ENCODE peak calls at places on chromosomes 2 and 18, in five cellular contexts. K is MCF 10A, T is bronchial epithelial cell, X is WERI-Rb-1, Q is uterus. P is an unnamed sample.

GRCh38 chr2:120758181-120759048 is 22.7 kb downstream of the GLI2 start:
- DNase-seq in X (no peak), K (no peak), T (no peak), Q (peak; percentile 89), P (peak; percentile 76)

GRCh38 chr2:211514049-211514448 is 957.6 kb downstream of the CPS1 start:
- DNase-seq in Q (no peak), T (no peak), X (no peak), K (no peak), P (no peak)

GRCh38 chr2:121043827-121044222 is 241.2 kb downstream of the TFCP2L1 start:
- DNase-seq in X (no peak), T (no peak), K (no peak), Q (no peak), P (no peak)

GRCh38 chr18:30280861-30281470 is 761.6 kb downstream of the DSC3 start:
- DNase-seq in X (peak; percentile 22), K (peak; percentile 71), T (peak; percentile 73), Q (no peak), P (peak; percentile 27)

GRCh38 chr2:240786871-240787311 is 33.1 kb downstream of the KIF1A start:
- DNase-seq in X (no peak), K (no peak), T (no peak), Q (no peak), P (peak; percentile 0)

GRCh38 chr18:56889621-56890020 is 238.5 kb downstream of the WDR7 start:
- DNase-seq in T (no peak), X (no peak), K (no peak), Q (no peak), P (no peak)

GRCh38 chr2:53725662-53726061 is 41.9 kb upstream of the CHAC2 start:
- DNase-seq in X (no peak), K (no peak), Q (no peak), T (no peak), P (no peak)

GRCh38 chr2:10097352-10098148 is 17.3 kb upstream of the CYS1 start:
- DNase-seq in Q (peak; percentile 56), X (peak; percentile 86), K (peak; percentile 73), T (peak; percentile 56), P (peak; percentile 71)

GRCh38 chr2:156192468-156192867 is 140.1 kb downstream of the NR4A2 start:
- DNase-seq in X (no peak), Q (no peak), T (peak; percentile 12), K (peak; percentile 25), P (no peak)

GRCh38 chr18:47577520-47577919 is 326.1 kb upstream of the SKOR2 start:
- DNase-seq in T (no peak), K (no peak), X (no peak), Q (no peak), P (no peak)

DNA sequence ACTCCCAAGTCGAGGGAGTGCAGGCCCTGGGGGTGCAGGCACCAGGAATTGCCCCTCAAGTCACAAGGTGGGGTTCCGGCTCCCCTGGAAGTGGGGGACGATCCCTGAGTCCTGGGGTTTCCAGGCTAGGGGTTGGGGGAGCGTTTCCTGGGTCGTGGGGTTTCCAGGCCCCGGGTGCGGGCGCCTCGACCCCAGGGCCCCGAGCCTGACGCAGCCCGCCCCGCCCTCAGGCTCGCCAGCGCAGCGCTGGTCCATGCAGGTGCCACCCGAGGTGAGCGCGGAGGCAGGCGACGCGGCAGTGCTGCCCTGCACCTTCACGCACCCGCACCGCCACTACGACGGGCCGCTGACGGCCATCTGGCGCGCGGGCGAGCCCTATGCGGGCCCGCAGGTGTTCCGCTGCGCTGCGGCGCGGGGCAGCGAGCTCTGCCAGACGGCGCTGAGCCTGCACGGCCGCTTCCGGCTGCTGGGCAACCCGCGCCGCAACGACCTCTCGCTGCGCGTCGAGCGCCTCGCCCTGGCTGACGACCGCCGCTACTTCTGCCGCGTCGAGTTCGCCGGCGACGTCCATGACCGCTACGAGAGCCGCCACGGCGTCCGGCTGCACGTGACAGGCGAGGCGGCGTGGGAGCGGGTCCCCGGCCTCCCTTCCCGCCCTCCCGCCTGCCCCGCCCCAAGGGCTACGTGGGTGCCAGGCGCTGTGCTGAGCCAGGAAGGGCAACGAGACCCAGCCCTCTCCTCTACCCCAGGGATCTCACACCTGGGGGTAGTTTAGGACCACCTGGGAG is 12.0 kb downstream of the SIGLEC15 start:
- DNase-seq in K (no peak), Q (no peak), X (peak; percentile 79), T (peak; percentile 44), P (peak; percentile 78)
- TF ChIP-seq CTCF in K (no peak), Q (no peak), X (peak; percentile 71), T (peak; percentile 59), P (peak; percentile 6)

GRCh38 chr18:23337599-23338444 is 115.3 kb upstream of the RIOK3 start:
- DNase-seq in X (no peak), Q (no peak), K (no peak), T (peak; percentile 13), P (no peak)
- TF ChIP-seq CTCF in X (no peak), Q (no peak), K (no peak), T (no peak), P (no peak)

GRCh38 chr2:46459694-46460093 is 19.7 kb upstream of the TMEM247 start:
- DNase-seq in T (no peak), Q (no peak), K (no peak), X (no peak), P (no peak)

GRCh38 chr2:46460991-46461715 is 18.2 kb upstream of the TMEM247 start:
- DNase-seq in T (peak; percentile 40), Q (peak; percentile 76), K (peak; percentile 68), X (peak; percentile 74), P (peak; percentile 89)

GRCh38 chr2:46462936-46463335 is 16.4 kb upstream of the TMEM247 start:
- DNase-seq in X (no peak), Q (no peak), T (no peak), K (no peak), P (no peak)

GRCh38 chr2:46460241-46460921 is 19.0 kb upstream of the TMEM247 start:
- DNase-seq in X (no peak), K (no peak), Q (no peak), T (no peak), P (no peak)

DNA sequence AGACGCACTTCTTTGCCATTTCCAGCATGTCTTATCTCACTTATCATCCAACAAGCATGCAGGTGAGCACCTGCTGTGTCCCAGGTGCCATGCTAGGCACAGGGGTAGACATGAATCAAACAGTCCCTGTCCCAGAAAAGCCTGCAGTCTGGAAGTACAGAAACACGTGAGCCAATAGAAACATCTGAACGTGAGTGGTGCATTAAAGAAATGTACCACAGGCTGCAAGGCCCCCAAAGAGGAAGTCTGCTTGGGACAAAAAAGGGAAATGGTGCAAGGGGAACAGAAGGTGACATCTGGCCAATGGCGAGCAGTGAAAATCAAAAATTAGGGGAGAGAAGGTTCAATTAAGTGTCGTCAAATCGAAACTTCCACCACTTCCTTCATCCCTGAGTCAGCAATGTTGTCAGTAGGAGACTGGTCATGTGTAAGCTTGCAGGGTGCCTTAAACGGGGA is 17.6 kb upstream of the TMEM247 start:
- DNase-seq in Q (no peak), K (no peak), X (no peak), T (peak; percentile 63), P (no peak)
- TF ChIP-seq CTCF in Q (no peak), K (no peak), X (no peak), T (no peak), P (peak; percentile 23)

DNA sequence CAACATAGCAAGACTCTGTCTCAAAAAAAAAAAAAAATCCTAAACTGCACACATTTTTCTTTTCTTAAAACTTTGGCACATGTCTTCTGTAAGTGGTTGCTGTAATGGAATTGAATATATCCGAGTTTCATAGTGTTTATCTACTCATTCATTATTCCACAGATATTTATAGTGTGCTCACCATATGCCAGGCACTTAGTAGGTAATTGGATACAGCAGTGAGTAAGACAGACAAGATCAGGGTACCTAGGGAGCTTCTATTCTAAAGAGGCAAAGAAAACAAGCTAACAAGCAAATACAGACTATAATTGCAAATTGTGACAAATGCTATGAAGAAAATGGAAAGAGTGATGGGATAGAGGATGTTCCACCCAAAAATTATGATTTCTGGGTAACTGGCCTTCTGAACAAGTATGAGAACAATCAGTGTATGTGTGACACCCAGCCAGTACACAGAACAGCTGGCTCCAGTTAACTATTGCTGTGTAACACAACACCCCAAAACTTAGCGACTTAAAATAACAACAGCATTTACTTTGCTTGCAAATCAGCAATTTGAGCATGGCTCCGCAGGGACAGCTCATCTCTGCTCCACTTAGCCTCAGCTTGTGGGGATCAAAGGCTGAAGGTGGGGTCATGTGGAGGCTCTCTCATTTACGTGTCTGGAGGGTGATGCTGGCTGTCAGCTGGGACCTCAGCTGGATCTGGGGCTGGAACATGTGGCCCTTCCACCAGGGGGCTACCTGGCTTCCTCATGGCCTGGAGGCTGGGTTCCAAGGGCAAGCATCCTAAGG is 224.9 kb downstream of the INSIG2 start:
- DNase-seq in K (no peak), X (no peak), T (no peak), Q (no peak), P (peak; percentile 29)
- TF ChIP-seq CTCF in K (no peak), X (no peak), T (no peak), Q (no peak), P (no peak)

GRCh38 chr2:200578778-200579177 is 7.0 kb upstream of the AOX1 start:
- DNase-seq in Q (no peak), X (peak; percentile 14), T (peak; percentile 58), K (peak; percentile 49), P (no peak)
- TF ChIP-seq CTCF in Q (no peak), X (peak; percentile 58), T (peak; percentile 55), K (peak; percentile 32), P (peak; percentile 27)

DNA sequence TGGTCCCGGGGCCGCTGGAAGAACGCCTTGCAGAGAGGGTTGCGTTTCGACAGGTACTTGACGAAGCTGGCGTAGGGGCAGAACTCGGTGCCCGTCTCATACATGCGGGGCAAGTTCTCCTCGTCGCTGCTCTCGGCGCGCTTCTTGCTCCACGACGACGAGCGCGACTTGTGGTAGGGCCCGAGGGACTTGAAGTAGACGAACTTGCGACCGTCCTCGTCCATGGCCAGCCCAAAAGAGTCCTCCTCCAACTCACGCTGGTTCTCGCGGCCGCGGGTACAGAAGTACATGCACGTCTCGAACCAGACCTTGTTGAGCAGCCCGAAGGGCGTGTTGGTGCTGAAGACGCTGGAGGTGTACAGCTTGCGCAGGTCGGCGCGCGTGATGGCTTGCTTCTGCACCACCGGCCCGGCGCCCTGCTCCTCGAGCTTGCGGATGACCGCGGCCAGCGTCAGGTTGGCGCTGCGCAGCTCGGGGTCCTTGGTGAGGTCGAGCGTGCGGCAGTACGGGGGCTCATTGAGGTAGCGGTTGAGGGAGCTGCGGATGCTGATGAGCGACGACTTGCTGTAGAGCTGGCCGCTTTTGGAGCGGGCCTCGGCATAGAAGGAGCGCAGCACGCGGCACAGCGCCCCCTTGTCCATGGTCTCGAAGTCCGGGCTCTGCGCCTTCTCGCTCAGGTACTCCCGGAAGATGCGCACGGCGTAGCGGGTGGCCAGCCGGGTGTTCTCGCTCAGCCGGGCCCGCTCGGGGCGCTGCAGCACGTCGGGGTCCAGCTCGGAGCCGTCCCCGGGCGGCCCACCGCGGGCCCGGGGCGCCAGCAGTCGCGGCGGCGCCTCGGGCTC is 830 bp downstream of the KCTD1 start:
- DNase-seq in K (peak; percentile 86), X (no peak), Q (peak; percentile 69), T (peak; percentile 71), P (peak; percentile 78)
- TF ChIP-seq CTCF in K (peak; percentile 51), X (no peak), Q (peak; percentile 33), T (peak; percentile 83), P (peak; percentile 39)

GRCh38 chr2:7146151-7146550 is 228.9 kb downstream of the RNF144A start:
- DNase-seq in X (no peak), T (no peak), K (no peak), Q (no peak), P (no peak)

DNA sequence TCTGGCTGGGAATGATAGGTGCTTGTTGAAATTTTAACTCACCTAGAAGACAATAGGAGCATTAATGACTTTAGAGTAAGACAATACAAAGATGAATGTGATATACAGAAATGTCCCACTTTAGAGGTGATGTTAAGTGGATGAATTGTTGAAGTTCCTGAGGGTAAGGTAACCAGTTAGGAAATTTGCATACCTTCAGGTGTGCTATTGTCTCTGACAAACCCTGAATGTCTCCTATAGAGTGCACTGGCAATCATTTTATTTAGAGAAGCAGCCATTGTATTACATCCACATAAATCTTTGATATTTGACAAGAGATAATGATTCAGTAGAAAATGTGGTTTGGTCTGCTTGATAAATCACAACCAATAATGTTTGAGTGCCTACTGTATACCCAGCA is 228.5 kb downstream of the RNF144A start:
- DNase-seq in T (no peak), X (no peak), Q (no peak), K (no peak), P (no peak)
- TF ChIP-seq CTCF in T (no peak), X (no peak), Q (no peak), K (no peak), P (no peak)